ENCODE peak calls at places on chromosomes 12 and 14, in four cellular contexts. One of them, this sample, is unnamed.

GRCh38 chr14:30445852-30446251 is 113.1 kb upstream of the G2E3 start:
- DNase-seq in K562: no peak
- DNase-seq in GM12878: no peak
- DNase-seq in HepG2: no peak
- DNase-seq in this sample: no peak

GRCh38 chr14:89600950-89601826 is 184.2 kb upstream of the FOXN3 start:
- DNase-seq in K562: no peak
- DNase-seq in GM12878: no peak
- DNase-seq in HepG2: no peak
- DNase-seq in this sample: no peak

GRCh38 chr14:22283000-22283399 is 306.0 kb downstream of the DAD1 start:
- DNase-seq in K562: no peak
- DNase-seq in GM12878: no peak
- DNase-seq in HepG2: no peak
- DNase-seq in this sample: peak

GRCh38 chr12:45863332-45863731 is 127.0 kb downstream of the SCAF11 start:
- DNase-seq in K562: no peak
- DNase-seq in GM12878: no peak
- DNase-seq in HepG2: no peak
- DNase-seq in this sample: no peak

GRCh38 chr12:40107803-40108620 is 2.1 kb upstream of the SLC2A13 start:
- DNase-seq in K562: no peak
- DNase-seq in GM12878: no peak
- DNase-seq in HepG2: no peak
- DNase-seq in this sample: no peak

GRCh38 chr14:25150401-25150800 is 100.5 kb upstream of the STXBP6 start:
- DNase-seq in K562: no peak
- DNase-seq in GM12878: no peak
- DNase-seq in HepG2: no peak
- DNase-seq in this sample: no peak

GRCh38 chr12:44206045-44206444 is 370.2 kb downstream of the TMEM117 start:
- DNase-seq in K562: no peak
- DNase-seq in GM12878: no peak
- DNase-seq in HepG2: no peak
- DNase-seq in this sample: no peak

GRCh38 chr12:2941524-2941923 is 17.7 kb upstream of the TEAD4 start:
- DNase-seq in K562: no peak
- DNase-seq in GM12878: no peak
- DNase-seq in HepG2: peak
- DNase-seq in this sample: no peak

GRCh38 chr12:45214739-45215418 is 1.0 kb upstream of the ANO6 start:
- DNase-seq in K562: no peak
- DNase-seq in GM12878: no peak
- DNase-seq in HepG2: no peak
- DNase-seq in this sample: no peak

GRCh38 chr14:99194736-99195135 is 77.3 kb downstream of the BCL11B start:
- DNase-seq in K562: no peak
- DNase-seq in GM12878: no peak
- DNase-seq in HepG2: no peak
- DNase-seq in this sample: no peak

DNA sequence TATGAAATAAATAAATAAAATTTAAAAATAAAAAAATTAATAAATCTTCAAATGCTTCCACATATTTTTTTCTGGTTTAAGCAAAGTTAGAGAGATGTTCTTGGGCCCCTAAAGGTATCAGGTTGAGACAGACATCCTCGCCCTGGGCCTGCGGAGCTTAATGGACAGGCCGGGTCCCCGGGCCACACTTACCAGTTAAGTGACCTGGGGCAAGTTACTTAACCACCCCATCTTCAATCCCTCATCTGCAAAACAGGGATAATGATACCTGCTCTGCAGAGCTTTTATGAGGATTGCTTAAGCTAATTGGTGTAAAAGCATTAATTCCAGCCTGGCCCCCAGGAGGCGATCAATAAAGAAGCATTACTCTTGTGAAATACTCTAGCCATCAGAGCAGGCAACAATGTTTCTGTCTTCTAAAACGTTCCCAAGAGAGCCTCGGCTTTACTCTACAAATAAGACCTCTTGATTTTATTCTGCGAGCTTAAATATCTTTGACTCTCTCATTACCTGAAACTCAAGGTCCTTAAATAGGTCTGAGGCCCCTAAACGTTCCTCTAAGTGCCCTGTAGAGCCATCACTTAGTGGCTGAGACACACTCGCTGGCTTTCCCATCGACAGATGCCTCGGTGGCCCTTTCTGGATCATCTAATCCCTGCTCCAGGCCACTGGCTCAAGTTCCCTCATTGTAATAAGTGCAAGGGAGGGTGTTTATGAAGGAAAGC is 81.1 kb upstream of the DIO3 start:
- DNase-seq in K562: no peak
- DNase-seq in GM12878: no peak
- DNase-seq in HepG2: no peak
- DNase-seq in this sample: no peak
- TF ChIP-seq POLR2AphosphoS2 in K562: no peak
- TF ChIP-seq POLR2AphosphoS2 in GM12878: no peak
- TF ChIP-seq POLR2AphosphoS2 in HepG2: no peak
- TF ChIP-seq POLR2AphosphoS2 in this sample: no peak

DNA sequence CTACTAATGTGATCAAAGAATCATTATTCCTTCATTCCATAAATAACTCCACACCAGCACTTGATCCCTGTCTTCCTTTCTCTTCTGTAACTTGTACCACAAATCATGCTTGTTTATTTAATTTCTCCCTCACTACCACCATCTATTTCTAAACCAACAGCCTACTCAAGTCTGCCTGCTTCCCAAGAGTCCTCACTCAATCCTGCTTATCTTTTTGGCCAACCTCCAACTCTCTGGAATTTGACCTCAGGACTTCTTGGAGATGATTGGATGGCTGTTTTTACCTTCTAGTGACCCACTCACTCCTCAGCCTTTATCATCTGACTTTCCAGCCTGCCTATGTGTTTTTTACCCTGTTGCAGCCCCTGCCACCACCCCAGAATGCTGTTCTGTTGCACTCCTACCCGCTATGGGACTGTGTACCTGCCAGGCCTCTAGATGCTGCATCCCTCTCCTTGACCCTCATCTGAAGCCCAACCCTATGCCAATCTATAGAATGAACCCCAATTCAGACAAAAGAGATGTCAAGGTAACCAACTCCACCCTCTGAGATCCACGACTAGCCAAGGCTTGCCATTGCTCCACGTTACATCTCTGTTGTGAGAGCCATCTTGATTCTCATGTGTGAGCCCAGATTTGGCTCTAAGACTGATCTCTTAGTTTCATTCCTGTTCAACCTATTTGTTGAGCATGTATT is 150.2 kb upstream of the PLEKHG7 start:
- DNase-seq in K562: no peak
- DNase-seq in GM12878: no peak
- DNase-seq in HepG2: no peak
- DNase-seq in this sample: peak
- TF ChIP-seq POLR2AphosphoS2 in K562: no peak
- TF ChIP-seq POLR2AphosphoS2 in GM12878: no peak
- TF ChIP-seq POLR2AphosphoS2 in HepG2: no peak
- TF ChIP-seq POLR2AphosphoS2 in this sample: no peak

GRCh38 chr14:67736771-67737170 is 35.1 kb downstream of the RDH12 start:
- DNase-seq in K562: no peak
- DNase-seq in GM12878: no peak
- DNase-seq in HepG2: no peak
- DNase-seq in this sample: no peak
- TF ChIP-seq POLR2AphosphoS2 in K562: no peak
- TF ChIP-seq POLR2AphosphoS2 in GM12878: no peak
- TF ChIP-seq POLR2AphosphoS2 in HepG2: no peak
- TF ChIP-seq POLR2AphosphoS2 in this sample: no peak

DNA sequence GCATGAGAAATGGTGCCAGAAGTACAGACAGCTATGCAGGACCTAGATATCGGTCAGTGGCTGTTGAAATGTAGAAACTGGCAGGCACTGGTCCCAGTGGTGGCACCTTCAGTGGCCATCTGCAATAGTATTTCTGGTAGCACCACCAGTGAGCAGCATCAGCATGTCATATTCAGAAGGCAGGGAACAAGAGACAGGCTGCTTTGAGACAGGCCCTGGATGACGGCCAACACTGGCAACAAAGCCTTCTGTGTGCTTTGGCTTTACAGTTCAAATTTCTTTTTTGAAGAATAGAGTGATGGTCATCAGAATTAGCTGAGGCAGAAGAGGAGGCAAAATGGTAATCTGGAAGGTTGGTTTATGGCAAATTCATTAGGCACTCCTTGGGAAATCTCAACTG is 273.4 kb upstream of the SLC16A7 start:
- DNase-seq in K562: no peak
- DNase-seq in GM12878: no peak
- DNase-seq in HepG2: no peak
- DNase-seq in this sample: no peak
- TF ChIP-seq POLR2AphosphoS2 in K562: no peak
- TF ChIP-seq POLR2AphosphoS2 in GM12878: no peak
- TF ChIP-seq POLR2AphosphoS2 in HepG2: no peak
- TF ChIP-seq POLR2AphosphoS2 in this sample: no peak

GRCh38 chr12:4830568-4830967 is 79.1 kb upstream of the KCNA1 start:
- DNase-seq in K562: no peak
- DNase-seq in GM12878: no peak
- DNase-seq in HepG2: no peak
- DNase-seq in this sample: no peak

GRCh38 chr12:4828176-4828575 is 81.5 kb upstream of the KCNA1 start:
- DNase-seq in K562: no peak
- DNase-seq in GM12878: no peak
- DNase-seq in HepG2: no peak
- DNase-seq in this sample: no peak

GRCh38 chr12:4829161-4829792 is 80.4 kb upstream of the KCNA1 start:
- DNase-seq in K562: no peak
- DNase-seq in GM12878: peak
- DNase-seq in HepG2: no peak
- DNase-seq in this sample: no peak

GRCh38 chr12:4826909-4827308 is 82.8 kb upstream of the KCNA1 start:
- DNase-seq in K562: no peak
- DNase-seq in GM12878: no peak
- DNase-seq in HepG2: no peak
- DNase-seq in this sample: no peak

GRCh38 chr12:4829793-4830162 is 79.9 kb upstream of the KCNA1 start:
- DNase-seq in K562: no peak
- DNase-seq in GM12878: no peak
- DNase-seq in HepG2: no peak
- DNase-seq in this sample: no peak
- TF ChIP-seq POLR2AphosphoS2 in K562: no peak
- TF ChIP-seq POLR2AphosphoS2 in GM12878: no peak
- TF ChIP-seq POLR2AphosphoS2 in HepG2: no peak
- TF ChIP-seq POLR2AphosphoS2 in this sample: no peak

GRCh38 chr12:70069221-70069811 is 173.9 kb upstream of the CNOT2 start:
- DNase-seq in K562: no peak
- DNase-seq in GM12878: no peak
- DNase-seq in HepG2: no peak
- DNase-seq in this sample: no peak
- TF ChIP-seq POLR2AphosphoS2 in K562: no peak
- TF ChIP-seq POLR2AphosphoS2 in GM12878: no peak
- TF ChIP-seq POLR2AphosphoS2 in HepG2: no peak
- TF ChIP-seq POLR2AphosphoS2 in this sample: no peak

This sample was measured in A549.